ENCODE peak calls at places on chromosomes 3 and 15, in seven cellular contexts. H is adipocyte; F is Ammon's horn; M is H54; J is iris pigment epithelial cell; N is naive thymus-derived CD8-positive, alpha-beta T cell; Y is activated T-helper 1 cell treated with Interleukin-2 at 50 U/mL for 16 hours. O is an unnamed sample.

GRCh38 chr3:51799879-51800757 is 21.1 kb upstream of the IQCF6 start:
- DNase-seq in H (peak; percentile 91), F (peak; percentile 35), M (peak; percentile 32), J (peak; percentile 78), N (no peak), Y (no peak), O (peak; percentile 72)

GRCh38 chr3:143035466-143036214 is 34.3 kb downstream of the U2SURP start:
- DNase-seq in H (peak; percentile 82), F (no peak), M (no peak), J (peak; percentile 76), N (no peak), Y (no peak), O (peak; percentile 81)

GRCh38 chr15:58065011-58065444 is 483 bp downstream of the ALDH1A2 start:
- DNase-seq in H (no peak), F (no peak), M (no peak), J (no peak), N (peak; percentile 3), Y (no peak), O (no peak)

GRCh38 chr15:87764461-87765236 is 491.9 kb downstream of the NTRK3 start:
- DNase-seq in H (peak; percentile 60), F (no peak), M (peak; percentile 36), J (peak; percentile 58), N (no peak), Y (no peak), O (no peak)

GRCh38 chr3:43863966-43864933 is 173.5 kb downstream of the ABHD5 start:
- DNase-seq in H (no peak), F (no peak), M (no peak), J (no peak), N (no peak), Y (no peak), O (no peak)

GRCh38 chr3:112170046-112170445 is 37.0 kb upstream of the GCSAM start:
- DNase-seq in H (no peak), F (no peak), M (no peak), J (no peak), N (no peak), Y (no peak), O (no peak)

GRCh38 chr15:35514759-35515158 is 31.2 kb downstream of the DPH6 start:
- DNase-seq in H (peak; percentile 39), F (no peak), M (no peak), J (peak; percentile 42), N (no peak), Y (no peak), O (peak; percentile 50)

GRCh38 chr15:36798789-36799188 is 219.4 kb downstream of the CDIN1 start:
- DNase-seq in H (no peak), F (no peak), M (no peak), J (no peak), N (no peak), Y (no peak), O (no peak)

GRCh38 chr3:23809840-23810341 is 4.1 kb downstream of the UBE2E1 start:
- DNase-seq in H (no peak), F (no peak), M (no peak), J (no peak), N (no peak), Y (no peak), O (no peak)

GRCh38 chr15:99438222-99438592 is 127.6 kb upstream of the MEF2A start:
- DNase-seq in H (no peak), F (no peak), M (no peak), J (no peak), N (no peak), Y (no peak), O (no peak)

GRCh38 chr3:85571835-85572234 is 613.0 kb downstream of the CADM2 start:
- DNase-seq in H (no peak), F (no peak), M (no peak), J (peak; percentile 72), N (no peak), Y (no peak), O (peak; percentile 58)

GRCh38 chr15:91055548-91056331 is 33.3 kb upstream of the VPS33B start:
- DNase-seq in H (peak; percentile 82), F (peak; percentile 92), M (peak; percentile 44), J (peak; percentile 54), N (no peak), Y (peak; percentile 5), O (peak; percentile 54)

GRCh38 chr3:57060089-57060829 is at the start of gene SPATA12:
- DNase-seq in H (peak; percentile 80), F (peak; percentile 81), M (peak; percentile 97), J (peak; percentile 89), N (no peak), Y (no peak), O (peak; percentile 53)

O was measured in fibroblast of gingiva.